ENCODE peak calls at places on chromosome 10, in four cellular contexts. One of them, this sample, is unnamed.

GRCh38 chr10:63720072-63720537 is 198.9 kb downstream of the REEP3 start:
- DNase-seq in K562: peak
- DNase-seq in HepG2: peak
- DNase-seq in WTC11: peak
- DNase-seq in this sample: peak

GRCh38 chr10:15603446-15604011 is 116.2 kb downstream of the ITGA8 start:
- DNase-seq in WTC11: no peak
- DNase-seq in HepG2: no peak
- DNase-seq in K562: peak
- DNase-seq in this sample: no peak

GRCh38 chr10:5499493-5499800 is at the start of gene CALML5:
- DNase-seq in K562: no peak
- DNase-seq in HepG2: no peak
- DNase-seq in WTC11: no peak
- DNase-seq in this sample: no peak

GRCh38 chr10:124744047-124744687 is at the start of gene FAM53B:
- DNase-seq in HepG2: no peak
- DNase-seq in K562: peak
- DNase-seq in WTC11: peak
- DNase-seq in this sample: peak

GRCh38 chr10:63697956-63698814 is 177.0 kb downstream of the REEP3 start:
- DNase-seq in HepG2: no peak
- DNase-seq in K562: no peak
- DNase-seq in WTC11: no peak
- DNase-seq in this sample: no peak

GRCh38 chr10:14652067-14652466 is 122.6 kb downstream of the FAM107B start:
- DNase-seq in WTC11: no peak
- DNase-seq in HepG2: no peak
- DNase-seq in K562: no peak
- DNase-seq in this sample: no peak

GRCh38 chr10:866577-866941 is 64.9 kb downstream of the LARP4B start:
- DNase-seq in K562: no peak
- DNase-seq in WTC11: no peak
- DNase-seq in HepG2: no peak
- DNase-seq in this sample: no peak

GRCh38 chr10:124690971-124691370 is 53.2 kb downstream of the FAM53B start:
- DNase-seq in WTC11: no peak
- DNase-seq in K562: no peak
- DNase-seq in HepG2: no peak
- DNase-seq in this sample: no peak

GRCh38 chr10:110408203-110408871 is 89.4 kb upstream of the DUSP5 start:
- DNase-seq in K562: no peak
- DNase-seq in WTC11: peak
- DNase-seq in HepG2: no peak
- DNase-seq in this sample: no peak

GRCh38 chr10:102880256-102880655 is 11.0 kb downstream of the AS3MT start:
- DNase-seq in HepG2: no peak
- DNase-seq in WTC11: no peak
- DNase-seq in K562: no peak
- DNase-seq in this sample: no peak

GRCh38 chr10:17647316-17647715 is 3.4 kb downstream of the STAM start:
- DNase-seq in K562: no peak
- DNase-seq in WTC11: no peak
- DNase-seq in HepG2: no peak
- DNase-seq in this sample: no peak

GRCh38 chr10:133440633-133441285 is 13.0 kb upstream of the SCART1 start:
- DNase-seq in HepG2: no peak
- DNase-seq in WTC11: no peak
- DNase-seq in K562: no peak
- DNase-seq in this sample: no peak

GRCh38 chr10:32983333-32983909 is 25.4 kb upstream of the ITGB1 start:
- DNase-seq in HepG2: peak
- DNase-seq in WTC11: no peak
- DNase-seq in K562: no peak
- DNase-seq in this sample: no peak

GRCh38 chr10:5560844-5561703 is 36.3 kb downstream of the CALML3 start:
- DNase-seq in WTC11: no peak
- DNase-seq in K562: no peak
- DNase-seq in HepG2: peak
- DNase-seq in this sample: no peak

GRCh38 chr10:10755490-10755889 is 262.2 kb upstream of the CELF2 start:
- DNase-seq in WTC11: no peak
- DNase-seq in K562: no peak
- DNase-seq in HepG2: no peak
- DNase-seq in this sample: no peak

GRCh38 chr10:15344876-15345285 is 26.2 kb downstream of the FAM171A1 start:
- DNase-seq in WTC11: no peak
- DNase-seq in HepG2: peak
- DNase-seq in K562: no peak
- DNase-seq in this sample: no peak

GRCh38 chr10:7471720-7472367 is 61.0 kb upstream of the SFMBT2 start:
- DNase-seq in WTC11: no peak
- DNase-seq in HepG2: no peak
- DNase-seq in K562: no peak
- DNase-seq in this sample: no peak

GRCh38 chr10:19659920-19660655 is 156.1 kb upstream of the PLXDC2 start:
- DNase-seq in HepG2: no peak
- DNase-seq in K562: no peak
- DNase-seq in WTC11: no peak
- DNase-seq in this sample: no peak

GRCh38 chr10:106999118-106999707 is 165.3 kb downstream of the SORCS1 start:
- DNase-seq in K562: no peak
- DNase-seq in HepG2: no peak
- DNase-seq in WTC11: no peak
- DNase-seq in this sample: no peak

GRCh38 chr10:35349389-35349915 is 13.1 kb downstream of the CCNY start:
- DNase-seq in K562: no peak
- DNase-seq in HepG2: no peak
- DNase-seq in WTC11: no peak
- DNase-seq in this sample: no peak

GRCh38 chr10:37535459-37536246 is 321.8 kb downstream of the ZNF248 start:
- DNase-seq in WTC11: no peak
- DNase-seq in K562: no peak
- DNase-seq in HepG2: peak
- DNase-seq in this sample: no peak

GRCh38 chr10:3850999-3851937 is 66.3 kb upstream of the KLF6 start:
- DNase-seq in WTC11: no peak
- DNase-seq in K562: no peak
- DNase-seq in HepG2: peak
- DNase-seq in this sample: no peak

GRCh38 chr10:126950401-126951105 is 45.3 kb downstream of the DOCK1 start:
- DNase-seq in WTC11: no peak
- DNase-seq in K562: no peak
- DNase-seq in HepG2: no peak
- DNase-seq in this sample: no peak

GRCh38 chr10:36023939-36024338 is 381.8 kb upstream of the FZD8 start:
- DNase-seq in K562: no peak
- DNase-seq in WTC11: no peak
- DNase-seq in HepG2: peak
- DNase-seq in this sample: peak

GRCh38 chr10:29648114-29648982 is 13.6 kb upstream of the SVIL start:
- DNase-seq in HepG2: no peak
- DNase-seq in K562: no peak
- DNase-seq in WTC11: no peak
- DNase-seq in this sample: no peak

GRCh38 chr10:1171182-1171581 is 115.0 kb downstream of the WDR37 start:
- DNase-seq in K562: no peak
- DNase-seq in HepG2: no peak
- DNase-seq in WTC11: no peak
- DNase-seq in this sample: no peak

GRCh38 chr10:102247724-102248123 is 2.4 kb downstream of the GBF1 start:
- DNase-seq in K562: no peak
- DNase-seq in WTC11: no peak
- DNase-seq in HepG2: no peak
- DNase-seq in this sample: no peak

GRCh38 chr10:24382596-24382978 is 173.6 kb downstream of the KIAA1217 start:
- DNase-seq in HepG2: no peak
- DNase-seq in WTC11: no peak
- DNase-seq in K562: no peak
- DNase-seq in this sample: no peak

GRCh38 chr10:132570771-132571564 is 33.4 kb downstream of the INPP5A start:
- DNase-seq in K562: no peak
- DNase-seq in HepG2: no peak
- DNase-seq in WTC11: peak
- DNase-seq in this sample: no peak

GRCh38 chr10:77943086-77943901 is 16.7 kb upstream of the DLG5 start:
- DNase-seq in HepG2: peak
- DNase-seq in WTC11: no peak
- DNase-seq in K562: no peak
- DNase-seq in this sample: no peak

GRCh38 chr10:4671451-4672145 is 154.4 kb upstream of the AKR1E2 start:
- DNase-seq in K562: no peak
- DNase-seq in HepG2: no peak
- DNase-seq in WTC11: no peak
- DNase-seq in this sample: no peak

GRCh38 chr10:119131512-119132240 is 27.8 kb downstream of the DENND10 start:
- DNase-seq in WTC11: no peak
- DNase-seq in HepG2: no peak
- DNase-seq in K562: no peak
- DNase-seq in this sample: no peak

GRCh38 chr10:79417266-79417665 is 28.2 kb downstream of the ZCCHC24 start:
- DNase-seq in K562: no peak
- DNase-seq in WTC11: no peak
- DNase-seq in HepG2: no peak
- DNase-seq in this sample: no peak

GRCh38 chr10:129774082-129774735 is 189.9 kb downstream of the EBF3 start:
- DNase-seq in HepG2: no peak
- DNase-seq in K562: no peak
- DNase-seq in WTC11: peak
- DNase-seq in this sample: no peak

GRCh38 chr10:79128923-79129305 is 60.1 kb downstream of the ZMIZ1 start:
- DNase-seq in WTC11: no peak
- DNase-seq in K562: no peak
- DNase-seq in HepG2: no peak
- DNase-seq in this sample: no peak

GRCh38 chr10:31698169-31698890 is 230.3 kb downstream of the ARHGAP12 start:
- DNase-seq in WTC11: no peak
- DNase-seq in K562: no peak
- DNase-seq in HepG2: no peak
- DNase-seq in this sample: no peak

GRCh38 chr10:51269816-51270215 is 195.5 kb downstream of the PRKG1 start:
- DNase-seq in HepG2: no peak
- DNase-seq in K562: no peak
- DNase-seq in WTC11: no peak
- DNase-seq in this sample: no peak

GRCh38 chr10:66927271-66927950 is 1.6 kb downstream of the LRRTM3 start:
- DNase-seq in K562: no peak
- DNase-seq in WTC11: no peak
- DNase-seq in HepG2: no peak
- DNase-seq in this sample: no peak

GRCh38 chr10:66931340-66931948 is 5.6 kb downstream of the LRRTM3 start:
- DNase-seq in WTC11: no peak
- DNase-seq in HepG2: peak
- DNase-seq in K562: peak
- DNase-seq in this sample: peak

GRCh38 chr10:66928000-66928770 is 2.3 kb downstream of the LRRTM3 start:
- DNase-seq in K562: no peak
- DNase-seq in HepG2: no peak
- DNase-seq in WTC11: peak
- DNase-seq in this sample: no peak

GRCh38 chr10:66928791-66929190 is 3.0 kb downstream of the LRRTM3 start:
- DNase-seq in WTC11: no peak
- DNase-seq in HepG2: no peak
- DNase-seq in K562: no peak
- DNase-seq in this sample: no peak

DNA sequence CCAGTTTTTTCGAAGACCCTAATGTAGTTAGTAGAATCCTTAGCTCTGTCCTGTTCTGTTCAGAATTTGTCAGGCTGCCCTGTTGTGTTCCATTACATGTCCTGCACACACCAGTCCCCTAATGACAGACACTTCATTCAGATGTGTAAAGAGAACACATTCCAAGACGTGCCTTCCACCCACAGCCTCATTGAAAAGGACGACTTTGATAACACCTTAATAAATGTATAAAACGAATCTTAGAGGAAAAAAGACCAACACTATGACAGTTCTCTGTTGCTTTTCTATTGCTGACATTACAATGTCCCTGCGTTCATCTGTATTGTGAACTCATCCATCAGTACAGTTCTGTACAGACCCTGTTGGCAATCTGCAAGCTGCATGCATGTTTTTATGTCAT is 3.5 kb downstream of the LRRTM3 start:
- DNase-seq in HepG2: no peak
- DNase-seq in K562: no peak
- DNase-seq in WTC11: no peak
- DNase-seq in this sample: no peak
- TF ChIP-seq ELF4 in HepG2: no peak
- TF ChIP-seq ELF4 in K562: no peak
- TF ChIP-seq ELF4 in WTC11: no peak
- TF ChIP-seq ELF4 in this sample: no peak

GRCh38 chr10:71346731-71347130 is 27.7 kb downstream of the SLC29A3 start:
- DNase-seq in HepG2: no peak
- DNase-seq in WTC11: no peak
- DNase-seq in K562: no peak
- DNase-seq in this sample: no peak
- TF ChIP-seq ELF4 in HepG2: no peak
- TF ChIP-seq ELF4 in WTC11: no peak
- TF ChIP-seq ELF4 in K562: no peak
- TF ChIP-seq ELF4 in this sample: no peak

GRCh38 chr10:49160110-49160509 is 26.3 kb upstream of the FAM170B start:
- DNase-seq in HepG2: no peak
- DNase-seq in K562: no peak
- DNase-seq in WTC11: no peak
- DNase-seq in this sample: no peak
- TF ChIP-seq ELF4 in HepG2: no peak
- TF ChIP-seq ELF4 in K562: no peak
- TF ChIP-seq ELF4 in WTC11: no peak
- TF ChIP-seq ELF4 in this sample: no peak

GRCh38 chr10:113479346-113480080 is 73.3 kb upstream of the HABP2 start:
- DNase-seq in WTC11: no peak
- DNase-seq in HepG2: no peak
- DNase-seq in K562: no peak
- DNase-seq in this sample: no peak

GRCh38 chr10:113477451-113477850 is 75.4 kb upstream of the HABP2 start:
- DNase-seq in WTC11: no peak
- DNase-seq in K562: no peak
- DNase-seq in HepG2: no peak
- DNase-seq in this sample: no peak

GRCh38 chr10:113480828-113481502 is 71.9 kb upstream of the HABP2 start:
- DNase-seq in K562: no peak
- DNase-seq in HepG2: no peak
- DNase-seq in WTC11: no peak
- DNase-seq in this sample: no peak

GRCh38 chr10:113476673-113477072 is 76.2 kb upstream of the HABP2 start:
- DNase-seq in HepG2: no peak
- DNase-seq in K562: no peak
- DNase-seq in WTC11: no peak
- DNase-seq in this sample: no peak

DNA sequence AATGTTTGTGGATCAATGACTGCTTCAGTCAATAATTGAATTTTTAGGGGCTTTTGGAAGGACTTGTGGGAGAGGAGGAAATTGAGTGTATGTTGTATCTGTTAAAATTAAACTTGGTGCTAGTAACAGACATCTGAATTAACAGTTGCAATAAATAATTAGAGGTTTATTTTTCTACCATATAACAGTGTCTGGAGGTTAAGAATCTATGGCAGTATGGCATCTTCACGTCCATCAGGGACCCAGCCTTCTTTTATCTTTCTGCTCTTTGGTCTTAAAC is 72.8 kb upstream of the HABP2 start:
- DNase-seq in K562: no peak
- DNase-seq in WTC11: no peak
- DNase-seq in HepG2: no peak
- DNase-seq in this sample: no peak
- TF ChIP-seq ELF4 in K562: no peak
- TF ChIP-seq ELF4 in WTC11: no peak
- TF ChIP-seq ELF4 in HepG2: no peak
- TF ChIP-seq ELF4 in this sample: no peak

This sample was measured in HEK293T.